ENCODE peak calls at places on chromosome 21, in six cellular contexts. F, L, P, M, A and C are unnamed samples.
A peak's percentile ranks its signal among the peaks of the same experiment; 100 is the strongest.

GRCh38 chr21:38351176-38351959 is 94.6 kb downstream of the KCNJ15 start:
- DNase-seq in F (no peak), L (no peak), P (no peak), M (no peak), A (peak; percentile 17), C (no peak)

GRCh38 chr21:29627905-29628304 is 311.9 kb downstream of the GRIK1 start:
- DNase-seq in F (no peak), L (no peak), P (no peak), M (no peak), A (no peak), C (no peak)

GRCh38 chr21:33873116-33873515 is 42.5 kb downstream of the ATP5PO start:
- DNase-seq in F (no peak), L (no peak), P (no peak), M (no peak), A (no peak), C (no peak)

GRCh38 chr21:34983680-34984086 is 65.4 kb downstream of the RUNX1 start:
- DNase-seq in F (no peak), L (peak; percentile 27), P (no peak), M (no peak), A (peak; percentile 87), C (no peak)

GRCh38 chr21:15564907-15565306 is 164.9 kb upstream of the USP25 start:
- DNase-seq in F (no peak), L (no peak), P (no peak), M (no peak), A (no peak), C (no peak)

GRCh38 chr21:45228171-45228641 is 59.5 kb downstream of the POFUT2 start:
- DNase-seq in F (no peak), L (no peak), P (peak; percentile 88), M (peak; percentile 12), A (peak; percentile 97), C (no peak)

GRCh38 chr21:16496594-16496993 is 766.8 kb downstream of the USP25 start:
- DNase-seq in F (no peak), L (no peak), P (no peak), M (no peak), A (no peak), C (no peak)

GRCh38 chr21:38574895-38575294 is 76.6 kb upstream of the ERG start:
- DNase-seq in F (no peak), L (no peak), P (no peak), M (no peak), A (no peak), C (no peak)

GRCh38 chr21:38505654-38506523 is 7.6 kb upstream of the ERG start:
- DNase-seq in F (no peak), L (peak; percentile 39), P (peak; percentile 33), M (peak; percentile 33), A (peak; percentile 73), C (no peak)

GRCh38 chr21:28944296-28944695 is 48.4 kb downstream of the LTN1 start:
- DNase-seq in F (no peak), L (no peak), P (no peak), M (no peak), A (peak; percentile 55), C (no peak)

GRCh38 chr21:22476726-22477646 is 1478.8 kb downstream of the NCAM2 start:
- DNase-seq in F (no peak), L (no peak), P (no peak), M (no peak), A (no peak), C (no peak)

GRCh38 chr21:38291875-38292274 is 35.1 kb downstream of the KCNJ15 start:
- DNase-seq in F (no peak), L (no peak), P (no peak), M (no peak), A (no peak), C (no peak)

GRCh38 chr21:29145354-29145782 is 14.9 kb downstream of the MAP3K7CL start:
- DNase-seq in F (no peak), L (no peak), P (peak; percentile 85), M (peak; percentile 9), A (peak; percentile 96), C (no peak)

GRCh38 chr21:45289655-45290515 is 2.2 kb upstream of the POFUT2 start:
- DNase-seq in F (no peak), L (no peak), P (no peak), M (no peak), A (peak; percentile 38), C (no peak)

GRCh38 chr21:35026617-35027557 is 22.2 kb downstream of the RUNX1 start:
- DNase-seq in F (peak; percentile 63), L (peak; percentile 75), P (no peak), M (no peak), A (no peak), C (no peak)

GRCh38 chr21:45104560-45104959 is 30.2 kb downstream of the ADARB1 start:
- DNase-seq in F (no peak), L (no peak), P (no peak), M (peak; percentile 61), A (no peak), C (no peak)

GRCh38 chr21:33854604-33855003 is 61.0 kb downstream of the ATP5PO start:
- DNase-seq in F (no peak), L (no peak), P (no peak), M (no peak), A (no peak), C (no peak)

GRCh38 chr21:14545906-14546480 is at the start of gene SAMSN1:
- DNase-seq in F (no peak), L (no peak), P (no peak), M (peak; percentile 19), A (no peak), C (no peak)

GRCh38 chr21:16873581-16873980 is 639.3 kb upstream of the CXADR start:
- DNase-seq in F (no peak), L (no peak), P (no peak), M (no peak), A (no peak), C (no peak)

GRCh38 chr21:27192286-27192685 is 225.4 kb upstream of the ADAMTS5 start:
- DNase-seq in F (no peak), L (no peak), P (peak; percentile 49), M (no peak), A (peak; percentile 45), C (no peak)

GRCh38 chr21:45450741-45451740 is 46.1 kb downstream of the COL18A1 start:
- DNase-seq in F (no peak), L (no peak), P (no peak), M (no peak), A (peak; percentile 37), C (no peak)

GRCh38 chr21:18030248-18030647 is 211.1 kb upstream of the C21orf91 start:
- DNase-seq in F (no peak), L (no peak), P (no peak), M (no peak), A (no peak), C (no peak)

GRCh38 chr21:29514652-29515247 is 216.0 kb downstream of the BACH1 start:
- DNase-seq in F (no peak), L (no peak), P (no peak), M (no peak), A (no peak), C (no peak)

GRCh38 chr21:42903817-42904216 is 10.7 kb downstream of the NDUFV3 start:
- DNase-seq in F (no peak), L (no peak), P (no peak), M (no peak), A (no peak), C (no peak)

GRCh38 chr21:30880914-30881313 is 466 bp downstream of the KRTAP11-1 start:
- DNase-seq in F (no peak), L (no peak), P (no peak), M (no peak), A (no peak), C (no peak)

GRCh38 chr21:15735409-15735808 is 5.6 kb downstream of the USP25 start:
- DNase-seq in F (no peak), L (no peak), P (no peak), M (no peak), A (no peak), C (no peak)

GRCh38 chr21:9767592-9768375 is 753.6 kb upstream of the TPTE start:
- DNase-seq in F (no peak), L (no peak), P (no peak), M (no peak), A (no peak), C (no peak)

GRCh38 chr21:17780539-17780938 is 38.6 kb downstream of the C21orf91 start:
- DNase-seq in F (no peak), L (peak; percentile 29), P (no peak), M (no peak), A (no peak), C (no peak)

GRCh38 chr21:29403291-29403690 is 104.6 kb downstream of the BACH1 start:
- DNase-seq in F (no peak), L (no peak), P (no peak), M (no peak), A (peak; percentile 57), C (no peak)

GRCh38 chr21:46527801-46528200 is 69.1 kb downstream of the DIP2A start:
- DNase-seq in F (no peak), L (no peak), P (no peak), M (no peak), A (no peak), C (no peak)

GRCh38 chr21:46537026-46537425 is 67.9 kb downstream of the S100B start:
- DNase-seq in F (no peak), L (no peak), P (no peak), M (no peak), A (no peak), C (no peak)

DNA sequence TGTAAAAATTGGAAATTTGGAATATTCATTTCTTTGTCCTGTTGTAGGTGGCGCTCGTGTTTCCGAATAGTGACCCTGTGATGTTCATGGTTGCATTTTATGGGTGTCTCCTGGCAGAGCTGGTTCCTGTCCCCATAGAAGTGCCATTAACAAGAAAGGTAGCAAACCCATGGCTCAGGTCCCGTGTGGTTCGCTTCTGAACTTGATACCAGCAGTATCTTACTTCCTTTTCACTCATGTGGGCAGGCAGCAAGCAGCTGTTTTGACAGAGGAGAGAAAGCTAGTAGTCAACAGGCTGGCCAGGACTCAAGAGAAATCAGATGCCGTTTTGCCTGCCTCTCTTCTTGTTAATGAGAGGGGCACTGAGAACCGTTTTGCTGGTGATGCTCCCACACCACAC is 72.8 kb downstream of the S100B start:
- DNase-seq in F (no peak), L (no peak), P (no peak), M (no peak), A (no peak), C (no peak)
- TF ChIP-seq CTCF in F (no peak), L (no peak), P (no peak), M (no peak), A (no peak), C (no peak)

DNA sequence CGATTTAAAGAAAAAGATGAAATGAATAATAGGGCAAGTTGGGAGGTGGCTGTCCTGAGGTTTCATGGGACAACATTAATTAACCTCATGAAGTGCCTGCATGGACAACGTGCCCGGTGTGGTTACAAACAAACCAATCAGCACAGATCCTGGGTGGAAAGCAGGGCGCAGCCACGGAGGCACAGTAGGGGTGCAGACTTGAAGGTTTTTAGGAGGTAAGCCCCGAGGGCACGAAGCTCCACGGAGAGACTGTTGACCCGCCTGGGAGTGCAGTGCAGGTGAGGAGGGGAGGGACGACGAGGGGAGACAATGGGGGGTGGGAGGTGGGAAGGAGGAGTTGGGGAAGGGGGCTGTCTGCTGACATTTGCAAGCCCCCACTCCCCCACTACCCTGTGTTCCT is 2.3 kb upstream of the RIPK4 start:
- DNase-seq in F (no peak), L (no peak), P (no peak), M (no peak), A (no peak), C (no peak)
- TF ChIP-seq CTCF in F (no peak), L (no peak), P (no peak), M (no peak), A (no peak), C (no peak)

GRCh38 chr21:37119421-37120218 is 46.6 kb downstream of the TTC3 start:
- DNase-seq in F (peak; percentile 37), L (no peak), P (no peak), M (no peak), A (no peak), C (no peak)
- TF ChIP-seq CTCF in F (no peak), L (no peak), P (no peak), M (no peak), A (no peak), C (no peak)

GRCh38 chr21:39854572-39854971 is 12.7 kb upstream of the PCP4 start:
- DNase-seq in F (peak; percentile 61), L (no peak), P (no peak), M (no peak), A (no peak), C (no peak)
- TF ChIP-seq CTCF in F (no peak), L (no peak), P (no peak), M (no peak), A (no peak), C (no peak)